ENCODE peak calls at places on chromosome 12, in seven cellular contexts. One of them, this sample, is unnamed.

GRCh38 chr12:15244341-15244740 is 23.1 kb upstream of the RERG start:
- DNase-seq in astrocyte of the spinal cord: no peak
- DNase-seq in fibroblast of lung: peak; percentile 36
- DNase-seq in GM10248: no peak
- DNase-seq in left lung: no peak
- DNase-seq in prostate gland: peak; percentile 31
- DNase-seq in PC-9: no peak
- DNase-seq in this sample: no peak

GRCh38 chr12:65656904-65657351 is 167.4 kb upstream of the HMGA2 start:
- DNase-seq in astrocyte of the spinal cord: peak; percentile 99
- DNase-seq in fibroblast of lung: peak; percentile 94
- DNase-seq in GM10248: no peak
- DNase-seq in left lung: no peak
- DNase-seq in prostate gland: no peak
- DNase-seq in PC-9: peak; percentile 6
- DNase-seq in this sample: no peak

GRCh38 chr12:82605115-82605514 is 81.6 kb upstream of the TMTC2 start:
- DNase-seq in astrocyte of the spinal cord: no peak
- DNase-seq in fibroblast of lung: no peak
- DNase-seq in GM10248: no peak
- DNase-seq in left lung: no peak
- DNase-seq in prostate gland: no peak
- DNase-seq in PC-9: no peak
- DNase-seq in this sample: no peak

GRCh38 chr12:100895197-100895596 is 100.6 kb downstream of the ANO4 start:
- DNase-seq in astrocyte of the spinal cord: no peak
- DNase-seq in fibroblast of lung: no peak
- DNase-seq in GM10248: no peak
- DNase-seq in left lung: no peak
- DNase-seq in prostate gland: no peak
- DNase-seq in PC-9: no peak
- DNase-seq in this sample: no peak

GRCh38 chr12:130574402-130574801 is 141.7 kb downstream of the RIMBP2 start:
- DNase-seq in astrocyte of the spinal cord: no peak
- DNase-seq in fibroblast of lung: no peak
- DNase-seq in GM10248: no peak
- DNase-seq in left lung: no peak
- DNase-seq in prostate gland: no peak
- DNase-seq in PC-9: no peak
- DNase-seq in this sample: no peak

GRCh38 chr12:4858385-4858784 is 51.3 kb upstream of the KCNA1 start:
- DNase-seq in astrocyte of the spinal cord: no peak
- DNase-seq in fibroblast of lung: no peak
- DNase-seq in GM10248: no peak
- DNase-seq in left lung: no peak
- DNase-seq in prostate gland: peak; percentile 22
- DNase-seq in PC-9: no peak
- DNase-seq in this sample: peak; percentile 59

GRCh38 chr12:123707466-123707865 is 4.7 kb upstream of the ATP6V0A2 start:
- DNase-seq in astrocyte of the spinal cord: no peak
- DNase-seq in fibroblast of lung: no peak
- DNase-seq in GM10248: no peak
- DNase-seq in left lung: no peak
- DNase-seq in prostate gland: no peak
- DNase-seq in PC-9: no peak
- DNase-seq in this sample: no peak

GRCh38 chr12:77724367-77724957 is 106.2 kb upstream of the NAV3 start:
- DNase-seq in astrocyte of the spinal cord: peak; percentile 65
- DNase-seq in fibroblast of lung: peak; percentile 71
- DNase-seq in GM10248: no peak
- DNase-seq in left lung: no peak
- DNase-seq in prostate gland: no peak
- DNase-seq in PC-9: no peak
- DNase-seq in this sample: no peak

GRCh38 chr12:62519043-62519442 is 52.4 kb downstream of the MON2 start:
- DNase-seq in astrocyte of the spinal cord: no peak
- DNase-seq in fibroblast of lung: no peak
- DNase-seq in GM10248: no peak
- DNase-seq in left lung: no peak
- DNase-seq in prostate gland: no peak
- DNase-seq in PC-9: no peak
- DNase-seq in this sample: no peak

GRCh38 chr12:92961949-92962348 is 32.9 kb upstream of the EEA1 start:
- DNase-seq in astrocyte of the spinal cord: peak; percentile 52
- DNase-seq in fibroblast of lung: no peak
- DNase-seq in GM10248: no peak
- DNase-seq in left lung: no peak
- DNase-seq in prostate gland: no peak
- DNase-seq in PC-9: no peak
- DNase-seq in this sample: no peak

GRCh38 chr12:31999692-32000091 is 40.5 kb downstream of the RESF1 start:
- DNase-seq in astrocyte of the spinal cord: no peak
- DNase-seq in fibroblast of lung: no peak
- DNase-seq in GM10248: no peak
- DNase-seq in left lung: no peak
- DNase-seq in prostate gland: no peak
- DNase-seq in PC-9: no peak
- DNase-seq in this sample: no peak

GRCh38 chr12:128933039-128933438 is 79.8 kb downstream of the GLT1D1 start:
- DNase-seq in astrocyte of the spinal cord: no peak
- DNase-seq in fibroblast of lung: no peak
- DNase-seq in GM10248: no peak
- DNase-seq in left lung: no peak
- DNase-seq in prostate gland: no peak
- DNase-seq in PC-9: no peak
- DNase-seq in this sample: no peak

GRCh38 chr12:53325539-53326061 is 4.2 kb upstream of the AAAS start:
- DNase-seq in astrocyte of the spinal cord: no peak
- DNase-seq in fibroblast of lung: no peak
- DNase-seq in GM10248: no peak
- DNase-seq in left lung: no peak
- DNase-seq in prostate gland: no peak
- DNase-seq in PC-9: no peak
- DNase-seq in this sample: peak; percentile 46

DNA sequence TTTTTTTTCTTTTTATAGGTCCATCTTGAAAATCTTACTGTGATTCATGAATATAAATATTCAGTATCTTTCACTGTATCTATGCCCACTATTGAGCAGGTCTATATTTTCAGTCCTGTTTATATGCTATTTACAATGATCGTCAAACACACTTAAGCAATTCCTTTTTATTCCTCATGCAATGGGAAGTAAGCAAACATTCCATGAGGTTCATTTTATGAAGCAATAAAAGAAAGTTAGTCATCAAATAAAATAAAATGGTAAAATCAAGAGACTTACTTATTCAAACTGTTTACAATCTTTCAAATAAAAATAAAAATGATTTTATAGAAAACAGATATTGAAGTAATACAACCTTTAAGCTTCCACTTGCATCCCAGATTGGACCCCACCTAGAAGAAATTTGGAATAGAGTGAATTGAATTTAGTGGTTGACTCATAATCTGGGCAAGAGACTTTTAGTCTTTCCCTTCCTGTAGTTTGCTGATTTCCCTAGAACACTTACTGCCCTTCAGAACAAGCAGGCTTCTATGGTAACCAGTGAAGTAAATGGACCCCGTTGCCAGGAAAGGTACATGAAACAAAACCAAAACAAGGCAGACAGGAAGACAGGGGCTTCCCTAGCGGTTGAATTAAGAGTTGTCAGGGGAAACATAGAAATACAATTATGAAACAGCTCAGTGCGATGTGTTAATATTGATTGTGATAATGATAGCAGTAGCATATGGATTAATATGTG is 241.0 kb upstream of the ATP2B1 start:
- DNase-seq in astrocyte of the spinal cord: peak; percentile 92
- DNase-seq in fibroblast of lung: peak; percentile 74
- DNase-seq in GM10248: peak; percentile 58
- DNase-seq in left lung: no peak
- DNase-seq in prostate gland: peak; percentile 27
- DNase-seq in PC-9: no peak
- DNase-seq in this sample: no peak
- TF ChIP-seq CTCF in astrocyte of the spinal cord: peak; percentile 29
- TF ChIP-seq CTCF in fibroblast of lung: no peak
- TF ChIP-seq CTCF in GM10248: peak; percentile 29
- TF ChIP-seq CTCF in left lung: no peak
- TF ChIP-seq CTCF in prostate gland: peak; percentile 45
- TF ChIP-seq CTCF in PC-9: no peak
- TF ChIP-seq CTCF in this sample: no peak

DNA sequence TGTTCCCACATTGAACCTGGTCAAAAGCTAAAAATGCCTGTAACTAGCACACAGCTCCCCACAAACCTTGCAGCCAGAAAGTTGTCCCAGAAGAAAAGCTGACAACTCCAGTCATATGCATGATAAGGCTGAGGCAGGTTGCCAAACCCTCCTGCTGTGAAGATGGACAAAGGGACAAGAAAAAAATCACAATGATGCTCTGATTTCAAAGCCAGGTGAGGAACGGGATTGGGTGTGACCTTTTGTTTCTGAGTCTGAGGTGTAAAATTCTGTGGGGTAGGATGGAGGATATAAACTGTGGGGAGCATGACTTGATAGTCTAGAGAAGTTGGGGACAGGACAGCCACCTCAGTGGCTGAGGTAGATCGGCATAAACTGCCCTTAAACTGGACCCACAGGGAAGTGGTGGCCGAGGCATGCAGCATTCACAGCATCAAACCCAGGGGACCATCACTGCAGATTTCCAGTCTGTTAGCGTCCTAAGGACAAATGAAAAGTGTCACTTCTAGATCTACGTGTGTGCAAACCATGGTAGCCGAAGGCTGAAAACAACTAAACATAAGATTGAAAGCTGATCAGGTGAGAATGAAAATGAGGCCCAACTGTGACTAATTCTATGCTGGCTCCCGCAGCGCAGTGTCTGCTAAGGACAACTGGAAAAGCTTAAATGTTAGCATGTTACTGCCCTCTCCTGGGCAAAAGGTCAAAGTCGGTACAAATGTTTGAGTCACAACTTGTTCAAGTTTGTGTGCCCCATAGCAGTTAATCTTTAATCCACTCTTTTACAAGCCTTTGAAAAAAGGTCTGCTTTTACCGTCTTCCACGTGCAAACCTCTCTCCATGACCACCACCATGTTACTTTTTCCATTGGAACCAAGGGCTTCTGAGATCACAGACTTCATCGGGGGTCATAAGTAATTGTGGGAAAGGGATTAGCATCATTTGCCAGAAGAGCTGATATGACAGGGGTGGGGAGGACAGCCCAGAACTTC is 39.8 kb downstream of the GRIN2B start:
- DNase-seq in astrocyte of the spinal cord: peak; percentile 22
- DNase-seq in fibroblast of lung: peak; percentile 29
- DNase-seq in GM10248: peak; percentile 39
- DNase-seq in left lung: no peak
- DNase-seq in prostate gland: no peak
- DNase-seq in PC-9: peak; percentile 53
- DNase-seq in this sample: peak; percentile 50
- TF ChIP-seq CTCF in astrocyte of the spinal cord: no peak
- TF ChIP-seq CTCF in fibroblast of lung: no peak
- TF ChIP-seq CTCF in GM10248: peak; percentile 36
- TF ChIP-seq CTCF in left lung: no peak
- TF ChIP-seq CTCF in prostate gland: no peak
- TF ChIP-seq CTCF in PC-9: peak; percentile 61
- TF ChIP-seq CTCF in this sample: peak; percentile 69

GRCh38 chr12:116590561-116590960 is 31.4 kb downstream of the MAP1LC3B2 start:
- DNase-seq in astrocyte of the spinal cord: no peak
- DNase-seq in fibroblast of lung: no peak
- DNase-seq in GM10248: no peak
- DNase-seq in left lung: no peak
- DNase-seq in prostate gland: no peak
- DNase-seq in PC-9: peak; percentile 65
- DNase-seq in this sample: no peak
- TF ChIP-seq CTCF in astrocyte of the spinal cord: no peak
- TF ChIP-seq CTCF in fibroblast of lung: no peak
- TF ChIP-seq CTCF in GM10248: no peak
- TF ChIP-seq CTCF in left lung: no peak
- TF ChIP-seq CTCF in prostate gland: no peak
- TF ChIP-seq CTCF in PC-9: peak; percentile 63
- TF ChIP-seq CTCF in this sample: no peak

GRCh38 chr12:79508622-79509021 is 182.1 kb downstream of the PAWR start:
- DNase-seq in astrocyte of the spinal cord: no peak
- DNase-seq in fibroblast of lung: no peak
- DNase-seq in GM10248: no peak
- DNase-seq in left lung: no peak
- DNase-seq in prostate gland: no peak
- DNase-seq in PC-9: no peak
- DNase-seq in this sample: no peak
- TF ChIP-seq CTCF in astrocyte of the spinal cord: no peak
- TF ChIP-seq CTCF in fibroblast of lung: no peak
- TF ChIP-seq CTCF in GM10248: no peak
- TF ChIP-seq CTCF in left lung: no peak
- TF ChIP-seq CTCF in prostate gland: no peak
- TF ChIP-seq CTCF in PC-9: no peak
- TF ChIP-seq CTCF in this sample: no peak